ENCODE peak calls at places on chromosomes 12 and 14, in six cellular contexts. X is body of pancreas, C is nephron progenitor cell, T is AG09319, M is Peyer's patch, N is WERI-Rb-1. J is an unnamed sample.

GRCh38 chr14:56120091-56120632 is 2.0 kb downstream of the PELI2 start:
- DNase-seq in C (no peak), T (no peak), M (no peak), N (peak; percentile 29), X (peak; percentile 64), J (no peak)

GRCh38 chr14:83196235-83196634 is 1662.6 kb upstream of the SEL1L start:
- DNase-seq in C (no peak), N (no peak), M (no peak), X (no peak), T (no peak), J (no peak)

GRCh38 chr12:121224591-121224990 is 14.7 kb downstream of the P2RX4 start:
- DNase-seq in X (no peak), T (no peak), M (no peak), C (no peak), N (no peak), J (no peak)

GRCh38 chr12:63124778-63125177 is 26.2 kb downstream of the AVPR1A start:
- DNase-seq in N (no peak), T (no peak), M (no peak), X (no peak), C (no peak), J (no peak)

GRCh38 chr14:58298880-58299664 is 717 bp downstream of the ARID4A start:
- DNase-seq in X (peak; percentile 19), M (no peak), C (peak; percentile 57), T (no peak), N (peak; percentile 23), J (peak; percentile 50)

GRCh38 chr12:46555379-46555778 is 182.8 kb upstream of the SLC38A2 start:
- DNase-seq in C (no peak), N (no peak), X (no peak), M (no peak), T (peak; percentile 66), J (no peak)

GRCh38 chr12:91225316-91225715 is 42.7 kb upstream of the DCN start:
- DNase-seq in X (no peak), N (no peak), C (no peak), T (no peak), M (no peak), J (no peak)

GRCh38 chr12:57148469-57149308 is 1.3 kb upstream of the LRP1-AS start:
- DNase-seq in X (peak; percentile 64), C (no peak), T (peak; percentile 51), M (peak; percentile 66), N (no peak), J (no peak)

GRCh38 chr14:85534435-85534834 is 4.5 kb downstream of the FLRT2 start:
- DNase-seq in M (no peak), T (no peak), N (peak; percentile 6), C (peak; percentile 34), X (no peak), J (no peak)

GRCh38 chr12:47900480-47901129 is 4.2 kb downstream of the VDR start:
- DNase-seq in C (no peak), T (no peak), N (peak; percentile 28), M (peak; percentile 73), X (peak; percentile 72), J (no peak)

GRCh38 chr12:56751712-56752598 is at the start of gene PRIM1:
- DNase-seq in M (peak; percentile 87), N (peak; percentile 93), C (peak; percentile 92), X (peak; percentile 83), T (peak; percentile 39), J (peak; percentile 76)

GRCh38 chr12:94879542-94879941 is 124.0 kb downstream of the NDUFA12 start:
- DNase-seq in M (no peak), N (no peak), C (peak; percentile 65), T (no peak), X (no peak), J (no peak)

GRCh38 chr12:112858776-112859175 is 48.0 kb upstream of the OAS1 start:
- DNase-seq in N (no peak), C (no peak), T (no peak), M (no peak), X (no peak), J (no peak)

GRCh38 chr14:58082011-58082410 is 70.0 kb downstream of the ARMH4 start:
- DNase-seq in M (no peak), T (no peak), X (no peak), N (no peak), C (no peak), J (no peak)

GRCh38 chr14:68879841-68880575 is 87.1 kb upstream of the ZFP36L1 start:
- DNase-seq in M (no peak), X (no peak), N (no peak), T (no peak), C (no peak), J (no peak)

GRCh38 chr14:22976620-22977433 is 5.5 kb downstream of the AJUBA start:
- DNase-seq in N (peak; percentile 16), T (no peak), M (no peak), C (no peak), X (peak; percentile 52), J (no peak)

GRCh38 chr12:89350661-89351488 is 1.4 kb downstream of the DUSP6 start:
- DNase-seq in N (no peak), X (peak; percentile 33), T (no peak), M (peak; percentile 56), C (no peak), J (peak; percentile 36)

GRCh38 chr14:37637341-37637740 is 41.9 kb downstream of the TTC6 start:
- DNase-seq in N (no peak), M (no peak), C (no peak), T (no peak), X (no peak), J (no peak)

GRCh38 chr14:76311410-76311758 is 64.6 kb upstream of the ESRRB start:
- DNase-seq in C (no peak), M (no peak), T (no peak), N (no peak), X (no peak), J (no peak)

GRCh38 chr12:89645434-89645833 is 63.2 kb downstream of the ATP2B1 start:
- DNase-seq in T (no peak), C (peak; percentile 16), M (no peak), X (no peak), N (no peak), J (no peak)

GRCh38 chr14:22313172-22313801 is 275.7 kb downstream of the DAD1 start:
- DNase-seq in M (no peak), X (no peak), N (no peak), C (no peak), T (no peak), J (no peak)

GRCh38 chr12:58888131-58888783 is 32.0 kb downstream of the LRIG3 start:
- DNase-seq in X (peak; percentile 72), T (peak; percentile 93), M (no peak), N (peak; percentile 9), C (no peak), J (no peak)

GRCh38 chr12:98373019-98373554 is 142.3 kb upstream of the TMPO start:
- DNase-seq in C (peak; percentile 12), M (no peak), T (no peak), N (no peak), X (peak; percentile 3), J (no peak)

GRCh38 chr14:89427426-89428162 is 10.6 kb upstream of the FOXN3 start:
- DNase-seq in C (no peak), M (no peak), N (no peak), T (no peak), X (no peak), J (no peak)

GRCh38 chr12:87200289-87200979 is 828.8 kb downstream of the C12orf50 start:
- DNase-seq in C (no peak), M (no peak), T (no peak), X (no peak), N (no peak), J (no peak)

GRCh38 chr14:24806061-24806678 is 172.2 kb upstream of the GZMB start:
- DNase-seq in M (peak; percentile 77), N (peak; percentile 59), X (peak; percentile 85), T (no peak), C (peak; percentile 80), J (peak; percentile 25)

GRCh38 chr12:57135487-57135886 is 7.2 kb downstream of the LRP1 start:
- DNase-seq in C (no peak), N (no peak), T (peak; percentile 61), X (no peak), M (no peak), J (no peak)

GRCh38 chr12:20473133-20473532 is 104.8 kb downstream of the PDE3A start:
- DNase-seq in X (no peak), M (no peak), T (no peak), C (no peak), N (no peak), J (no peak)

GRCh38 chr14:94867931-94868597 is 98.2 kb upstream of the GSC start:
- DNase-seq in T (no peak), M (no peak), N (no peak), C (no peak), X (peak; percentile 38), J (no peak)

GRCh38 chr12:49030714-49031572 is 12.4 kb upstream of the PRKAG1 start:
- DNase-seq in M (peak; percentile 45), X (no peak), C (no peak), T (no peak), N (no peak), J (no peak)
- TF ChIP-seq CTCF in M (no peak), X (no peak), C (no peak), T (no peak), N (no peak), J (no peak)

GRCh38 chr12:10965511-10965910 is 21.2 kb downstream of the TAS2R50 start:
- DNase-seq in X (no peak), N (no peak), C (no peak), M (no peak), T (no peak), J (no peak)

GRCh38 chr12:10960260-10960659 is 21.2 kb upstream of the TAS2R14 start:
- DNase-seq in M (no peak), X (no peak), T (no peak), C (no peak), N (no peak), J (no peak)

GRCh38 chr12:10957741-10958140 is 18.7 kb upstream of the TAS2R14 start:
- DNase-seq in N (no peak), M (no peak), X (no peak), C (no peak), T (no peak), J (no peak)

GRCh38 chr12:10956085-10956484 is 17.0 kb upstream of the TAS2R14 start:
- DNase-seq in N (no peak), C (no peak), X (no peak), T (no peak), M (no peak), J (no peak)

DNA sequence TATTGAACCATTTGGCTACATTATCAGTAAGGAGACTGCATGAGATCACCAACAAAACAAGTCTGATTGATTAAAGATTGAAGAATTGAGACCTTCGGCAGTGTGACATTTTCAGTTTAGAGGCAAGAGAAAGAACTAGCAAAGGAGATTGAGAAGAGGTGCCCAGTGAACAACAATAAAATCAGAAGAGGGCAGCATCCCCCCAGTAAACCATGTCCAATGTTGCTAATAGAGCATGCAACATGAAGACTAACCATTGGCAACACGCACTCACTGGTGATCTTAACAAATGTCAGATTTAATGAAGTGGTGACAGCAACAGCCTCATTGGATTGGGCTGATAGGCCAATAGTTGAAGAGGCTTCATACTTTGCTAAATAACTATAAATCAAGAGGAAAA is 20.7 kb upstream of the TAS2R14 start:
- DNase-seq in T (no peak), X (no peak), N (no peak), M (no peak), C (no peak), J (no peak)
- TF ChIP-seq CTCF in T (no peak), X (no peak), N (no peak), M (peak; percentile 32), C (no peak), J (no peak)

GRCh38 chr12:111673503-111673902 is 12.3 kb downstream of the BRAP start:
- DNase-seq in M (no peak), T (peak; percentile 8), N (no peak), X (no peak), C (no peak), J (no peak)
- TF ChIP-seq CTCF in M (peak; percentile 27), T (peak; percentile 62), N (peak; percentile 35), X (no peak), C (peak; percentile 35), J (peak; percentile 15)

GRCh38 chr12:15532364-15532977 is 210.2 kb downstream of the PTPRO start:
- DNase-seq in M (no peak), N (peak; percentile 67), X (peak; percentile 18), T (no peak), C (peak; percentile 9), J (no peak)
- TF ChIP-seq CTCF in M (peak; percentile 64), N (peak; percentile 59), X (peak; percentile 19), T (peak; percentile 61), C (peak; percentile 46), J (peak; percentile 19)